ENCODE peak calls at places on chromosomes 1 and 21, in four cellular contexts. U, K, B and G are unnamed samples.

GRCh38 chr1:160144921-160145320 is 6.5 kb upstream of the ATP1A4 start:
- DNase-seq in K (peak; percentile 62), U (no peak), B (no peak), G (no peak)

GRCh38 chr1:112803906-112804762 is 89.0 kb upstream of the PPM1J start:
- DNase-seq in B (peak; percentile 27), U (peak; percentile 69), K (peak; percentile 83), G (peak; percentile 67)

GRCh38 chr1:162922196-162922595 is 61.2 kb upstream of the CCDC190 start:
- DNase-seq in K (peak; percentile 30), U (no peak), B (no peak), G (no peak)

GRCh38 chr1:39671433-39671792 is 494 bp downstream of the NT5C1A start:
- DNase-seq in U (peak; percentile 80), B (no peak), K (no peak), G (peak; percentile 73)

GRCh38 chr1:7609311-7609994 is 161.6 kb upstream of the VAMP3 start:
- DNase-seq in B (no peak), U (no peak), K (no peak), G (no peak)

GRCh38 chr1:183776731-183777130 is 28.2 kb upstream of the RGL1 start:
- DNase-seq in K (peak; percentile 44), B (no peak), U (no peak), G (no peak)

GRCh38 chr1:234743866-234744581 is 134.0 kb upstream of the IRF2BP2 start:
- DNase-seq in U (peak; percentile 70), K (peak; percentile 38), B (no peak), G (peak; percentile 64)

GRCh38 chr21:15964181-15964855 is 234.5 kb downstream of the USP25 start:
- DNase-seq in B (no peak), U (no peak), K (no peak), G (no peak)

GRCh38 chr1:32644426-32644825 is 5.9 kb downstream of the ZBTB8OS start:
- DNase-seq in U (no peak), K (no peak), B (no peak), G (no peak)

GRCh38 chr21:32403201-32403701 is 9.3 kb upstream of the EVA1C start:
- DNase-seq in U (peak; percentile 64), K (peak; percentile 79), B (peak; percentile 55), G (peak; percentile 68)

GRCh38 chr1:171753182-171753581 is 11.3 kb upstream of the VAMP4 start:
- DNase-seq in U (no peak), K (no peak), B (no peak), G (no peak)

GRCh38 chr1:38138498-38139233 is 92.1 kb upstream of the POU3F1 start:
- DNase-seq in K (peak; percentile 96), U (peak; percentile 82), B (no peak), G (peak; percentile 77)

GRCh38 chr1:153028771-153029170 is 2.2 kb upstream of the SPRR1B start:
- DNase-seq in B (no peak), U (no peak), K (no peak), G (no peak)

GRCh38 chr21:42059721-42060120 is 11.4 kb upstream of the UMODL1 start:
- DNase-seq in B (no peak), U (no peak), K (no peak), G (no peak)

GRCh38 chr1:6497215-6497866 is 5.9 kb upstream of the PLEKHG5 start:
- DNase-seq in K (peak; percentile 73), B (no peak), U (peak; percentile 79), G (peak; percentile 75)

GRCh38 chr1:221841291-221841982 is 99.5 kb upstream of the DUSP10 start:
- DNase-seq in K (peak; percentile 26), B (no peak), U (no peak), G (no peak)

GRCh38 chr1:2199042-2199810 is 4.7 kb upstream of the FAAP20 start:
- DNase-seq in B (peak; percentile 65), U (no peak), K (peak; percentile 95), G (no peak)

GRCh38 chr1:2046225-2046917 is 3.8 kb upstream of the PRKCZ start:
- DNase-seq in B (no peak), U (peak; percentile 72), K (no peak), G (peak; percentile 73)

GRCh38 chr21:41328660-41329300 is 12.2 kb downstream of the FAM3B start:
- DNase-seq in K (no peak), B (no peak), U (no peak), G (no peak)

GRCh38 chr1:111729271-111729921 is 9.8 kb downstream of the INKA2 start:
- DNase-seq in K (no peak), U (peak; percentile 35), B (no peak), G (no peak)

GRCh38 chr1:31815752-31816484 is at the start of gene SPOCD1:
- DNase-seq in U (no peak), K (peak; percentile 94), B (peak; percentile 88), G (no peak)

GRCh38 chr1:150576794-150577556 is 2.4 kb downstream of the MCL1 start:
- DNase-seq in B (no peak), K (no peak), U (no peak), G (no peak)